ENCODE peak calls at places on chromosomes 1 and 21, in nine cellular contexts. One of them, this sample, is unnamed.
A peak's percentile ranks its signal among the peaks of the same experiment; 100 is the strongest.

GRCh38 chr1:92184632-92185031 is 33.1 kb upstream of the C1orf146 start:
- DNase-seq in neural crest cell: no peak
- DNase-seq in uterus: no peak
- DNase-seq in Right ventricle myocardium superior: no peak
- DNase-seq in fibroblast of mammary gland: peak; percentile 75
- DNase-seq in mucosa of gallbladder: no peak
- DNase-seq in T47D: no peak
- DNase-seq in activated naive CD8-positive, alpha-beta T cell treated with anti-CD3 and anti-CD28 coated beads for 36 hours: no peak
- DNase-seq in EH: peak; percentile 81
- DNase-seq in this sample: no peak

GRCh38 chr21:33680870-33681269 is 38.6 kb downstream of the ITSN1 start:
- DNase-seq in uterus: no peak
- DNase-seq in mucosa of gallbladder: no peak
- DNase-seq in fibroblast of mammary gland: no peak
- DNase-seq in Right ventricle myocardium superior: no peak
- DNase-seq in neural crest cell: no peak
- DNase-seq in EH: no peak
- DNase-seq in activated naive CD8-positive, alpha-beta T cell treated with anti-CD3 and anti-CD28 coated beads for 36 hours: no peak
- DNase-seq in T47D: no peak
- DNase-seq in this sample: no peak

GRCh38 chr1:152436593-152437338 is 22.7 kb upstream of the CRNN start:
- DNase-seq in mucosa of gallbladder: no peak
- DNase-seq in neural crest cell: no peak
- DNase-seq in uterus: no peak
- DNase-seq in EH: peak; percentile 64
- DNase-seq in activated naive CD8-positive, alpha-beta T cell treated with anti-CD3 and anti-CD28 coated beads for 36 hours: no peak
- DNase-seq in fibroblast of mammary gland: peak; percentile 16
- DNase-seq in T47D: no peak
- DNase-seq in Right ventricle myocardium superior: no peak
- DNase-seq in this sample: no peak

GRCh38 chr1:201447911-201448871 is 20.8 kb downstream of the PHLDA3 start:
- DNase-seq in EH: peak; percentile 71
- DNase-seq in activated naive CD8-positive, alpha-beta T cell treated with anti-CD3 and anti-CD28 coated beads for 36 hours: peak; percentile 52
- DNase-seq in mucosa of gallbladder: peak; percentile 66
- DNase-seq in neural crest cell: peak; percentile 73
- DNase-seq in fibroblast of mammary gland: peak; percentile 75
- DNase-seq in T47D: peak; percentile 76
- DNase-seq in Right ventricle myocardium superior: peak; percentile 90
- DNase-seq in uterus: peak; percentile 85
- DNase-seq in this sample: peak; percentile 87

GRCh38 chr1:211345719-211346118 is 19.1 kb downstream of the TRAF5 start:
- DNase-seq in Right ventricle myocardium superior: no peak
- DNase-seq in uterus: no peak
- DNase-seq in neural crest cell: no peak
- DNase-seq in fibroblast of mammary gland: no peak
- DNase-seq in T47D: peak; percentile 46
- DNase-seq in activated naive CD8-positive, alpha-beta T cell treated with anti-CD3 and anti-CD28 coated beads for 36 hours: no peak
- DNase-seq in mucosa of gallbladder: no peak
- DNase-seq in EH: peak; percentile 36
- DNase-seq in this sample: no peak

GRCh38 chr1:34013136-34013535 is 149.3 kb downstream of the HMGB4 start:
- DNase-seq in Right ventricle myocardium superior: no peak
- DNase-seq in neural crest cell: no peak
- DNase-seq in uterus: no peak
- DNase-seq in EH: no peak
- DNase-seq in fibroblast of mammary gland: no peak
- DNase-seq in activated naive CD8-positive, alpha-beta T cell treated with anti-CD3 and anti-CD28 coated beads for 36 hours: no peak
- DNase-seq in mucosa of gallbladder: no peak
- DNase-seq in T47D: no peak
- DNase-seq in this sample: no peak

GRCh38 chr1:179702923-179703322 is 40.2 kb upstream of the FAM163A start:
- DNase-seq in EH: no peak
- DNase-seq in Right ventricle myocardium superior: no peak
- DNase-seq in neural crest cell: no peak
- DNase-seq in activated naive CD8-positive, alpha-beta T cell treated with anti-CD3 and anti-CD28 coated beads for 36 hours: no peak
- DNase-seq in mucosa of gallbladder: peak; percentile 33
- DNase-seq in T47D: no peak
- DNase-seq in fibroblast of mammary gland: no peak
- DNase-seq in uterus: no peak
- DNase-seq in this sample: no peak

GRCh38 chr1:32878183-32878582 is 7.5 kb upstream of the FNDC5 start:
- DNase-seq in mucosa of gallbladder: no peak
- DNase-seq in fibroblast of mammary gland: peak; percentile 36
- DNase-seq in T47D: peak; percentile 24
- DNase-seq in uterus: no peak
- DNase-seq in activated naive CD8-positive, alpha-beta T cell treated with anti-CD3 and anti-CD28 coated beads for 36 hours: no peak
- DNase-seq in Right ventricle myocardium superior: no peak
- DNase-seq in EH: peak; percentile 36
- DNase-seq in neural crest cell: no peak
- DNase-seq in this sample: no peak

GRCh38 chr1:24580756-24581155 is 24.9 kb downstream of the NCMAP start:
- DNase-seq in Right ventricle myocardium superior: no peak
- DNase-seq in activated naive CD8-positive, alpha-beta T cell treated with anti-CD3 and anti-CD28 coated beads for 36 hours: no peak
- DNase-seq in uterus: no peak
- DNase-seq in neural crest cell: no peak
- DNase-seq in fibroblast of mammary gland: no peak
- DNase-seq in T47D: no peak
- DNase-seq in mucosa of gallbladder: peak; percentile 52
- DNase-seq in EH: no peak
- DNase-seq in this sample: no peak

GRCh38 chr1:109250454-109251276 is 1.3 kb downstream of the CELSR2 start:
- DNase-seq in T47D: no peak
- DNase-seq in uterus: no peak
- DNase-seq in EH: no peak
- DNase-seq in activated naive CD8-positive, alpha-beta T cell treated with anti-CD3 and anti-CD28 coated beads for 36 hours: no peak
- DNase-seq in neural crest cell: no peak
- DNase-seq in fibroblast of mammary gland: no peak
- DNase-seq in Right ventricle myocardium superior: peak; percentile 20
- DNase-seq in mucosa of gallbladder: no peak
- DNase-seq in this sample: no peak

GRCh38 chr1:150696151-150696550 is 803 bp downstream of the GOLPH3L start:
- DNase-seq in EH: no peak
- DNase-seq in fibroblast of mammary gland: no peak
- DNase-seq in activated naive CD8-positive, alpha-beta T cell treated with anti-CD3 and anti-CD28 coated beads for 36 hours: no peak
- DNase-seq in neural crest cell: no peak
- DNase-seq in Right ventricle myocardium superior: no peak
- DNase-seq in uterus: no peak
- DNase-seq in T47D: no peak
- DNase-seq in mucosa of gallbladder: no peak
- DNase-seq in this sample: no peak

GRCh38 chr21:38306833-38307232 is 50.0 kb downstream of the KCNJ15 start:
- DNase-seq in neural crest cell: no peak
- DNase-seq in activated naive CD8-positive, alpha-beta T cell treated with anti-CD3 and anti-CD28 coated beads for 36 hours: no peak
- DNase-seq in EH: peak; percentile 97
- DNase-seq in mucosa of gallbladder: no peak
- DNase-seq in uterus: no peak
- DNase-seq in Right ventricle myocardium superior: no peak
- DNase-seq in fibroblast of mammary gland: peak; percentile 99
- DNase-seq in T47D: no peak
- DNase-seq in this sample: no peak

GRCh38 chr1:210328746-210329488 is at the start of gene HHAT:
- DNase-seq in mucosa of gallbladder: peak; percentile 72
- DNase-seq in T47D: peak; percentile 92
- DNase-seq in neural crest cell: peak; percentile 65
- DNase-seq in EH: peak; percentile 81
- DNase-seq in activated naive CD8-positive, alpha-beta T cell treated with anti-CD3 and anti-CD28 coated beads for 36 hours: peak; percentile 78
- DNase-seq in fibroblast of mammary gland: peak; percentile 56
- DNase-seq in Right ventricle myocardium superior: peak; percentile 93
- DNase-seq in uterus: peak; percentile 67
- DNase-seq in this sample: peak; percentile 42

GRCh38 chr1:88302843-88303486 is 381.1 kb upstream of the PKN2 start:
- DNase-seq in mucosa of gallbladder: peak; percentile 13
- DNase-seq in EH: peak; percentile 19
- DNase-seq in neural crest cell: no peak
- DNase-seq in Right ventricle myocardium superior: no peak
- DNase-seq in T47D: peak; percentile 46
- DNase-seq in fibroblast of mammary gland: peak; percentile 38
- DNase-seq in activated naive CD8-positive, alpha-beta T cell treated with anti-CD3 and anti-CD28 coated beads for 36 hours: no peak
- DNase-seq in uterus: no peak
- DNase-seq in this sample: no peak

GRCh38 chr1:54413732-54414131 is 7.5 kb upstream of the SSBP3 start:
- DNase-seq in EH: no peak
- DNase-seq in T47D: no peak
- DNase-seq in Right ventricle myocardium superior: no peak
- DNase-seq in activated naive CD8-positive, alpha-beta T cell treated with anti-CD3 and anti-CD28 coated beads for 36 hours: no peak
- DNase-seq in fibroblast of mammary gland: no peak
- DNase-seq in mucosa of gallbladder: no peak
- DNase-seq in uterus: no peak
- DNase-seq in neural crest cell: no peak
- DNase-seq in this sample: no peak

GRCh38 chr1:165408518-165408917 is 36.4 kb downstream of the RXRG start:
- DNase-seq in neural crest cell: peak; percentile 21
- DNase-seq in fibroblast of mammary gland: peak; percentile 73
- DNase-seq in activated naive CD8-positive, alpha-beta T cell treated with anti-CD3 and anti-CD28 coated beads for 36 hours: peak; percentile 13
- DNase-seq in mucosa of gallbladder: peak; percentile 31
- DNase-seq in T47D: peak; percentile 71
- DNase-seq in EH: peak; percentile 41
- DNase-seq in uterus: no peak
- DNase-seq in Right ventricle myocardium superior: no peak
- DNase-seq in this sample: no peak

GRCh38 chr1:26852701-26853100 is 10.2 kb upstream of the SFN start:
- DNase-seq in neural crest cell: no peak
- DNase-seq in mucosa of gallbladder: no peak
- DNase-seq in EH: no peak
- DNase-seq in Right ventricle myocardium superior: no peak
- DNase-seq in uterus: no peak
- DNase-seq in fibroblast of mammary gland: no peak
- DNase-seq in T47D: no peak
- DNase-seq in activated naive CD8-positive, alpha-beta T cell treated with anti-CD3 and anti-CD28 coated beads for 36 hours: no peak
- DNase-seq in this sample: no peak

GRCh38 chr1:55812281-55812680 is 597.1 kb upstream of the USP24 start:
- DNase-seq in fibroblast of mammary gland: peak; percentile 41
- DNase-seq in uterus: no peak
- DNase-seq in activated naive CD8-positive, alpha-beta T cell treated with anti-CD3 and anti-CD28 coated beads for 36 hours: no peak
- DNase-seq in Right ventricle myocardium superior: no peak
- DNase-seq in mucosa of gallbladder: no peak
- DNase-seq in T47D: no peak
- DNase-seq in EH: peak; percentile 41
- DNase-seq in neural crest cell: no peak
- DNase-seq in this sample: no peak

GRCh38 chr1:2848006-2848670 is 46.6 kb upstream of the TTC34 start:
- DNase-seq in neural crest cell: no peak
- DNase-seq in T47D: no peak
- DNase-seq in activated naive CD8-positive, alpha-beta T cell treated with anti-CD3 and anti-CD28 coated beads for 36 hours: no peak
- DNase-seq in mucosa of gallbladder: no peak
- DNase-seq in Right ventricle myocardium superior: no peak
- DNase-seq in EH: no peak
- DNase-seq in uterus: no peak
- DNase-seq in fibroblast of mammary gland: no peak
- DNase-seq in this sample: no peak

GRCh38 chr1:193142409-193142808 is 20.6 kb downstream of the CDC73 start:
- DNase-seq in activated naive CD8-positive, alpha-beta T cell treated with anti-CD3 and anti-CD28 coated beads for 36 hours: no peak
- DNase-seq in EH: no peak
- DNase-seq in T47D: no peak
- DNase-seq in Right ventricle myocardium superior: no peak
- DNase-seq in fibroblast of mammary gland: no peak
- DNase-seq in mucosa of gallbladder: no peak
- DNase-seq in uterus: no peak
- DNase-seq in neural crest cell: no peak
- DNase-seq in this sample: no peak

GRCh38 chr1:20386682-20387081 is 96.0 kb downstream of the VWA5B1 start:
- DNase-seq in activated naive CD8-positive, alpha-beta T cell treated with anti-CD3 and anti-CD28 coated beads for 36 hours: no peak
- DNase-seq in EH: no peak
- DNase-seq in uterus: no peak
- DNase-seq in T47D: no peak
- DNase-seq in fibroblast of mammary gland: no peak
- DNase-seq in mucosa of gallbladder: no peak
- DNase-seq in neural crest cell: no peak
- DNase-seq in Right ventricle myocardium superior: no peak
- DNase-seq in this sample: no peak

GRCh38 chr1:227612658-227613057 is 49.3 kb downstream of the ZNF678 start:
- DNase-seq in activated naive CD8-positive, alpha-beta T cell treated with anti-CD3 and anti-CD28 coated beads for 36 hours: no peak
- DNase-seq in Right ventricle myocardium superior: no peak
- DNase-seq in T47D: no peak
- DNase-seq in neural crest cell: no peak
- DNase-seq in mucosa of gallbladder: no peak
- DNase-seq in EH: no peak
- DNase-seq in uterus: no peak
- DNase-seq in fibroblast of mammary gland: no peak
- DNase-seq in this sample: no peak

GRCh38 chr1:58782308-58783089 is 1.3 kb downstream of the JUN start:
- DNase-seq in uterus: peak; percentile 55
- DNase-seq in EH: peak; percentile 50
- DNase-seq in Right ventricle myocardium superior: peak; percentile 77
- DNase-seq in mucosa of gallbladder: peak; percentile 53
- DNase-seq in fibroblast of mammary gland: no peak
- DNase-seq in T47D: peak; percentile 45
- DNase-seq in neural crest cell: peak; percentile 48
- DNase-seq in activated naive CD8-positive, alpha-beta T cell treated with anti-CD3 and anti-CD28 coated beads for 36 hours: peak; percentile 70
- DNase-seq in this sample: peak; percentile 52

GRCh38 chr21:31410763-31411278 is 66.8 kb upstream of the TIAM1 start:
- DNase-seq in EH: no peak
- DNase-seq in fibroblast of mammary gland: no peak
- DNase-seq in activated naive CD8-positive, alpha-beta T cell treated with anti-CD3 and anti-CD28 coated beads for 36 hours: no peak
- DNase-seq in uterus: no peak
- DNase-seq in neural crest cell: no peak
- DNase-seq in mucosa of gallbladder: no peak
- DNase-seq in Right ventricle myocardium superior: no peak
- DNase-seq in T47D: no peak
- DNase-seq in this sample: no peak

GRCh38 chr1:17684810-17685209 is 70.3 kb upstream of the ACTL8 start:
- DNase-seq in Right ventricle myocardium superior: no peak
- DNase-seq in neural crest cell: no peak
- DNase-seq in activated naive CD8-positive, alpha-beta T cell treated with anti-CD3 and anti-CD28 coated beads for 36 hours: no peak
- DNase-seq in uterus: no peak
- DNase-seq in mucosa of gallbladder: no peak
- DNase-seq in fibroblast of mammary gland: no peak
- DNase-seq in EH: no peak
- DNase-seq in T47D: no peak
- DNase-seq in this sample: no peak

GRCh38 chr1:62294211-62294610 is 25.0 kb downstream of the KANK4 start:
- DNase-seq in mucosa of gallbladder: no peak
- DNase-seq in fibroblast of mammary gland: peak; percentile 5
- DNase-seq in uterus: no peak
- DNase-seq in T47D: peak; percentile 16
- DNase-seq in Right ventricle myocardium superior: no peak
- DNase-seq in neural crest cell: no peak
- DNase-seq in activated naive CD8-positive, alpha-beta T cell treated with anti-CD3 and anti-CD28 coated beads for 36 hours: no peak
- DNase-seq in EH: peak; percentile 9
- DNase-seq in this sample: no peak

GRCh38 chr1:46478721-46479485 is 10.7 kb upstream of the DMBX1 start:
- DNase-seq in mucosa of gallbladder: no peak
- DNase-seq in T47D: no peak
- DNase-seq in EH: no peak
- DNase-seq in Right ventricle myocardium superior: no peak
- DNase-seq in fibroblast of mammary gland: no peak
- DNase-seq in activated naive CD8-positive, alpha-beta T cell treated with anti-CD3 and anti-CD28 coated beads for 36 hours: no peak
- DNase-seq in uterus: no peak
- DNase-seq in neural crest cell: no peak
- DNase-seq in this sample: no peak

GRCh38 chr1:170929835-170930554 is 5.3 kb upstream of the MROH9 start:
- DNase-seq in mucosa of gallbladder: peak; percentile 20
- DNase-seq in activated naive CD8-positive, alpha-beta T cell treated with anti-CD3 and anti-CD28 coated beads for 36 hours: no peak
- DNase-seq in uterus: peak; percentile 20
- DNase-seq in T47D: peak; percentile 73
- DNase-seq in neural crest cell: no peak
- DNase-seq in EH: peak; percentile 87
- DNase-seq in Right ventricle myocardium superior: no peak
- DNase-seq in fibroblast of mammary gland: peak; percentile 81
- DNase-seq in this sample: no peak

GRCh38 chr1:44714944-44715571 is 15.9 kb downstream of the RNU5D-1 start:
- DNase-seq in Right ventricle myocardium superior: no peak
- DNase-seq in fibroblast of mammary gland: peak; percentile 81
- DNase-seq in neural crest cell: peak; percentile 68
- DNase-seq in EH: peak; percentile 74
- DNase-seq in mucosa of gallbladder: peak; percentile 78
- DNase-seq in uterus: peak; percentile 67
- DNase-seq in T47D: peak; percentile 84
- DNase-seq in activated naive CD8-positive, alpha-beta T cell treated with anti-CD3 and anti-CD28 coated beads for 36 hours: peak; percentile 64
- DNase-seq in this sample: no peak

GRCh38 chr1:60088620-60089155 is 15.1 kb upstream of the C1orf87 start:
- DNase-seq in Right ventricle myocardium superior: no peak
- DNase-seq in EH: no peak
- DNase-seq in fibroblast of mammary gland: peak; percentile 26
- DNase-seq in uterus: no peak
- DNase-seq in activated naive CD8-positive, alpha-beta T cell treated with anti-CD3 and anti-CD28 coated beads for 36 hours: no peak
- DNase-seq in mucosa of gallbladder: no peak
- DNase-seq in neural crest cell: no peak
- DNase-seq in T47D: peak; percentile 30
- DNase-seq in this sample: no peak

GRCh38 chr21:45922648-45923047 is 58.9 kb upstream of the COL6A1 start:
- DNase-seq in neural crest cell: no peak
- DNase-seq in EH: no peak
- DNase-seq in T47D: no peak
- DNase-seq in Right ventricle myocardium superior: no peak
- DNase-seq in activated naive CD8-positive, alpha-beta T cell treated with anti-CD3 and anti-CD28 coated beads for 36 hours: no peak
- DNase-seq in fibroblast of mammary gland: no peak
- DNase-seq in mucosa of gallbladder: no peak
- DNase-seq in uterus: no peak
- DNase-seq in this sample: no peak

This sample was measured in GOT3.